ENCODE peak calls at places on chromosomes 13 and 19, in ten cellular contexts. V, A, D, F, M, B, Q, Y, Z and L are unnamed samples.

GRCh38 chr19:15456871-15457700 is 7.3 kb downstream of the RASAL3 start:
- DNase-seq in V (no peak), A (no peak), D (peak; percentile 74), F (peak; percentile 48), M (no peak), B (no peak), Q (no peak), Y (no peak), Z (no peak), L (no peak)

GRCh38 chr13:35345992-35346391 is 130.5 kb downstream of the MAB21L1 start:
- DNase-seq in V (no peak), A (no peak), D (no peak), F (no peak), M (no peak), B (no peak), Q (no peak), Y (no peak), Z (no peak), L (no peak)

GRCh38 chr13:46914341-46914740 is 17.5 kb upstream of the HTR2A start:
- DNase-seq in V (no peak), A (no peak), D (no peak), F (no peak), M (no peak), B (no peak), Q (no peak), Y (no peak), Z (no peak), L (no peak)

GRCh38 chr19:50264483-50265186 is 61.2 kb downstream of the MYH14 start:
- DNase-seq in V (peak; percentile 43), A (no peak), D (no peak), F (no peak), M (no peak), B (no peak), Q (no peak), Y (no peak), Z (no peak), L (no peak)

GRCh38 chr19:3964256-3965194 is 6.4 kb downstream of the DAPK3 start:
- DNase-seq in V (no peak), A (no peak), D (no peak), F (no peak), M (no peak), B (no peak), Q (no peak), Y (no peak), Z (no peak), L (no peak)

GRCh38 chr13:79660361-79660760 is 179.4 kb downstream of the NDFIP2 start:
- DNase-seq in V (no peak), A (no peak), D (no peak), F (no peak), M (no peak), B (no peak), Q (no peak), Y (no peak), Z (no peak), L (no peak)

GRCh38 chr13:48132961-48133360 is 38.1 kb upstream of the MED4 start:
- DNase-seq in V (no peak), A (no peak), D (no peak), F (no peak), M (no peak), B (no peak), Q (no peak), Y (no peak), Z (no peak), L (no peak)

GRCh38 chr19:1522838-1523237 is 1.0 kb upstream of the PLK5 start:
- DNase-seq in V (no peak), A (no peak), D (no peak), F (no peak), M (no peak), B (no peak), Q (no peak), Y (no peak), Z (no peak), L (no peak)

DNA sequence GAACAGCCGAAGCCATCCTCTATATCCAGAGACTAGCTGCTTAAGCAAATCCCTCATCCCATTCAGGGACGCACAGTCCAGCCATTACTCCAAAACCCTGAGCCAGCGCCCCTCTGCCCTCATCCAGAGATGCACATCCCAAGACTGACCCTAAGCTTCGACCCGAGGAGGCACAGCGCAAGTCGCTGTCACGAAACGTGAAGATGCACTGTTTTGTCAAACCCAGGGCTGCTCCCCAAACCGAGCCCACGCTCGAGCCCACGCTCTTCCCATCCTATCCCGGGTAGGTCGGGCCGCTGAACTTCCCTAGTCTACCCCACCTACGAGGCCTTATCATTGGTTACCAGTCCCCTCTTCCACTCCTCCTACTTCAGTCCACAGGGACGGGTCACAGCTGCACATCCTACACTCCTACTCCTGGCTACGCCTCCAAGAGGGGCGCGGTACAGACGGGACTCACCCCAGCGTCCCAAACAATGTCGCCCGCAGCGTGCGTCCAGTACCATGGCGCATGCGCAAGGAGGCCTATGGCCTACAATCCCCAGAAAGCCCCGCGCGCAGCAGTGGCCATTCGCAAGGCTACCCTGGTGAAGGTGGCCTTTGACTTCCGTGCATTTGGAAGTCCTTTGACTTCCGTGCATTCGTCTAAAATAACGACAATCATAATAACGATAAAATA is at the start of gene ZNF285:
- DNase-seq in V (peak; percentile 99), A (peak; percentile 67), D (peak; percentile 94), F (peak; percentile 94), M (peak; percentile 88), B (peak; percentile 95), Q (peak; percentile 95), Y (peak; percentile 92), Z (peak; percentile 84), L (peak; percentile 86)
- TF ChIP-seq POLR2A in V (peak; percentile 49), A (no peak), D (no peak), F (no peak), M (no peak), B (no peak), Q (no peak), Y (peak; percentile 8), Z (no peak), L (no peak)

GRCh38 chr19:51572908-51573307 is 1.8 kb downstream of the ZNF175 start:
- DNase-seq in V (no peak), A (no peak), D (no peak), F (no peak), M (no peak), B (no peak), Q (peak; percentile 90), Y (no peak), Z (no peak), L (no peak)

GRCh38 chr19:51572415-51572814 is 1.3 kb downstream of the ZNF175 start:
- DNase-seq in V (no peak), A (no peak), D (no peak), F (no peak), M (no peak), B (no peak), Q (peak; percentile 3), Y (no peak), Z (no peak), L (no peak)

GRCh38 chr19:51570962-51571575 is at the start of gene ZNF175:
- DNase-seq in V (peak; percentile 95), A (peak; percentile 81), D (peak; percentile 91), F (peak; percentile 97), M (peak; percentile 85), B (peak; percentile 97), Q (peak; percentile 96), Y (peak; percentile 94), Z (peak; percentile 94), L (peak; percentile 91)

GRCh38 chr19:51571599-51571998 is 516 bp downstream of the ZNF175 start:
- DNase-seq in V (no peak), A (no peak), D (no peak), F (no peak), M (no peak), B (no peak), Q (peak; percentile 12), Y (no peak), Z (no peak), L (no peak)

GRCh38 chr19:51573331-51573730 is 2.2 kb downstream of the ZNF175 start:
- DNase-seq in V (no peak), A (no peak), D (no peak), F (no peak), M (no peak), B (no peak), Q (peak; percentile 31), Y (no peak), Z (no peak), L (no peak)
- H3K4me3 ChIP-seq in V (no peak overlapping the region), A (no peak overlapping the region), D (no peak overlapping the region), F (no peak overlapping the region), M (no peak overlapping the region), B (no peak overlapping the region), Q (no peak overlapping the region), Y (no peak overlapping the region), Z (no peak overlapping the region), L (no peak overlapping the region)

GRCh38 chr19:48628486-48629296 is 8.5 kb downstream of the DBP start:
- DNase-seq in V (no peak), A (no peak), D (no peak), F (no peak), M (peak; percentile 43), B (no peak), Q (no peak), Y (peak; percentile 56), Z (no peak), L (no peak)

GRCh38 chr19:48631254-48631653 is 5.9 kb downstream of the DBP start:
- DNase-seq in V (no peak), A (no peak), D (no peak), F (no peak), M (no peak), B (no peak), Q (no peak), Y (no peak), Z (no peak), L (no peak)

GRCh38 chr19:48629599-48630288 is 7.4 kb downstream of the DBP start:
- DNase-seq in V (no peak), A (no peak), D (peak; percentile 97), F (no peak), M (peak; percentile 44), B (peak; percentile 42), Q (no peak), Y (peak; percentile 91), Z (peak; percentile 89), L (no peak)

GRCh38 chr19:48629297-48629598 is 7.9 kb downstream of the DBP start:
- DNase-seq in V (no peak), A (no peak), D (no peak), F (no peak), M (no peak), B (no peak), Q (no peak), Y (no peak), Z (no peak), L (no peak)

DNA sequence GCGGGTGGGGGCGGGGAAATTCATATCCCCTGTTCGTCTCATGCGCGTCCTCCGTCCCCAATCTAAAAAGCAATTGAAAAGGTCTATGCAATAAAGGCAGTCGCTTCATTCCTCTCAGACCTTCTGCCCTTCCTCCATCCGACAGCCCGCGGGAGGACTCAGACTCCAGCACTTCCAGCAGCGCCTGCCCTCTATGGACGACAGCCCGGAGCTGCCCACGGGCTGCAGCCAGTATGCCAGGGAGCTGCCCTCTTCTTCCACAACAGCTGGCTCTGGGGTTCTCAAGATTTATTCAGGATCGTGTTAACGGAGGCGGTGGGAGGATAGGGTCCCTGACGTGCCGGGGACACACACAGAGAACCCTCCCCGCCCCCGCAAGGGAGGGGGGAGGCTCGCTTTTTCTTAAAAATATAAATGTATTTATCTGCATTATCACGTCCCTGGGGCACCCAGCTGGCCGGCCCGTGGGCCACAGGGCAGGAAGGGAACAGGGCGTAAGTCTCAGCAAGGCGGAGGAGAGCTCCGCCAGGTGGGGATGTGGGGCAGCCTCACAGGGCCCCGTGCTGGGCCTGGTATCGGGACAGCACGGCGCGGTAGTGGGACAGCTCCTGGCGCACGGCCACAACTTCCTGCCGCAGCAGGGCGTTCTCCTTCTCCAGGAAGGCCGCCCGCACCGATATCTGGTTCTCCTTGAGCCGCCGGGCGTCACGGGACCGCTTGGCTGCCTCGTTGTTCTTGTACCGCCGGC is 6.7 kb downstream of the DBP start:
- DNase-seq in V (no peak), A (no peak), D (no peak), F (peak; percentile 65), M (peak; percentile 87), B (peak; percentile 85), Q (no peak), Y (peak; percentile 81), Z (peak; percentile 95), L (no peak)
- TF ChIP-seq POLR2A in V (peak; percentile 11), A (no peak), D (peak; percentile 38), F (no peak), M (no peak), B (no peak), Q (no peak), Y (no peak), Z (no peak), L (no peak)

DNA sequence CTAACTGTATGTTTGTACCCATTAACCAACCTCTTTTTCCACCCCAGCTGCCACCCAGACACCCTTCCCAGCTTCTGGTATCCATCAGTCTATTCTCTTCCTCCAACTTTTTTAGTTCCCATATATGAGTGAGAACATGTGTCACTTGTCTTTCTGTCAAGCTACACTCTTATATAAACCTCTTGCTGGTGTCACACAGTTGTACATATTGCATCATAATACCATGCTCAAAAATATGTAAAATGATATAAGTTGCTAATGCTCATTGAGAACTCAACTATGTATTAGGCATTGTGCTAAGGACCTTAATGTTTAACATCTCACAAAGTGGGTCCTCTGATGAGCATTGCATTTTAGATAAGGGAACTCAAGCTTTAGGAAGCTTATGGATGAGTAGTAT is 395.4 kb downstream of the GPC6 start:
- DNase-seq in V (no peak), A (no peak), D (no peak), F (no peak), M (no peak), B (no peak), Q (no peak), Y (no peak), Z (no peak), L (no peak)
- H3K4me3 ChIP-seq in V (no peak overlapping the region), A (no peak overlapping the region), D (no peak overlapping the region), F (no peak overlapping the region), M (no peak overlapping the region), B (no peak overlapping the region), Q (no peak overlapping the region), Y (no peak overlapping the region), Z (no peak overlapping the region), L (no peak overlapping the region)